ENCODE peak calls at places on chromosomes 3 and 15, in ten cellular contexts. C is KBM-7; V is stimulated activated CD8-positive, alpha-beta memory T cell treated with anti-CD3 and anti-CD28 coated beads, Interleukin-15, amount 100 ng/mL, for 24 hours; F is stimulated activated CD4-positive, alpha-beta T cell treated with anti-CD3 and anti-CD28 coated beads, Interleukin-1b, Interleukin-23, amount 100 ng/mL, for 1 hour; Q is HCT116; S is NCI-H1417; J is GF-D8; D is ELR; E is activated naive CD4-positive, alpha-beta T cell treated with anti-CD3 and anti-CD28 coated beads, Interleukin-2, amount 10 ng/mL, durations not matched to agents 7 days and 5 days; R is OCI-LY7. G is an unnamed sample.

GRCh38 chr3:159856496-159857098 is 132.0 kb upstream of the IL12A start:
- DNase-seq in C (peak), V (no peak), F (no peak), Q (no peak), S (peak), J (no peak), D (no peak), E (no peak), R (no peak), G (no peak)

GRCh38 chr3:13132281-13132680 is 59.1 kb upstream of the IQSEC1 start:
- DNase-seq in C (no peak), V (no peak), F (no peak), Q (no peak), S (no peak), J (no peak), D (no peak), E (no peak), R (no peak), G (no peak)

GRCh38 chr3:46607603-46608028 is 4.7 kb upstream of the FAM240A start:
- DNase-seq in C (peak), V (no peak), F (no peak), Q (peak), S (no peak), J (no peak), D (peak), E (no peak), R (no peak), G (peak)

GRCh38 chr3:172256101-172256687 is 192.1 kb downstream of the GHSR start:
- DNase-seq in C (no peak), V (no peak), F (no peak), Q (no peak), S (no peak), J (no peak), D (no peak), E (no peak), R (no peak), G (peak)

GRCh38 chr15:91263632-91264477 is 163.8 kb downstream of the SV2B start:
- DNase-seq in C (peak), V (no peak), F (no peak), Q (no peak), S (no peak), J (no peak), D (peak), E (no peak), R (no peak), G (peak)

GRCh38 chr3:192514754-192515660 is 212.3 kb downstream of the FGF12 start:
- DNase-seq in C (no peak), V (no peak), F (no peak), Q (no peak), S (peak), J (no peak), D (no peak), E (no peak), R (no peak), G (no peak)

GRCh38 chr3:24387000-24387399 is 107.7 kb downstream of the THRB start:
- DNase-seq in C (no peak), V (no peak), F (no peak), Q (no peak), S (no peak), J (no peak), D (peak), E (no peak), R (no peak), G (no peak)

GRCh38 chr3:155983834-155984474 is 113.5 kb downstream of the GMPS start:
- DNase-seq in C (peak), V (no peak), F (no peak), Q (no peak), S (no peak), J (no peak), D (peak), E (no peak), R (no peak), G (no peak)

GRCh38 chr3:66372681-66373350 is 128.0 kb downstream of the LRIG1 start:
- DNase-seq in C (no peak), V (no peak), F (no peak), Q (no peak), S (peak), J (no peak), D (peak), E (peak), R (peak), G (no peak)

GRCh38 chr15:25061808-25062550 is 107.2 kb downstream of the SNRPN start:
- DNase-seq in C (no peak), V (no peak), F (no peak), Q (no peak), S (no peak), J (no peak), D (no peak), E (no peak), R (no peak), G (no peak)

GRCh38 chr3:71718069-71718468 is 7.1 kb downstream of the EIF4E3 start:
- DNase-seq in C (no peak), V (no peak), F (no peak), Q (no peak), S (no peak), J (no peak), D (no peak), E (peak), R (no peak), G (no peak)

GRCh38 chr3:152069871-152070270 is 196.4 kb downstream of the SUCNR1 start:
- DNase-seq in C (no peak), V (no peak), F (no peak), Q (no peak), S (no peak), J (no peak), D (peak), E (no peak), R (no peak), G (no peak)

GRCh38 chr15:43441316-43441715 is 51.6 kb downstream of the TP53BP1 start:
- DNase-seq in C (no peak), V (no peak), F (no peak), Q (no peak), S (peak), J (no peak), D (peak), E (no peak), R (no peak), G (no peak)

GRCh38 chr3:46006646-46007045 is 11.0 kb upstream of the FYCO1 start:
- DNase-seq in C (no peak), V (no peak), F (no peak), Q (no peak), S (no peak), J (no peak), D (peak), E (no peak), R (no peak), G (no peak)

GRCh38 chr15:75058127-75058905 is 34.9 kb downstream of the PPCDC start:
- DNase-seq in C (peak), V (no peak), F (no peak), Q (no peak), S (no peak), J (no peak), D (peak), E (no peak), R (no peak), G (no peak)

GRCh38 chr3:98612587-98612986 is 19.2 kb upstream of the CPOX start:
- DNase-seq in C (no peak), V (no peak), F (no peak), Q (no peak), S (peak), J (no peak), D (peak), E (no peak), R (peak), G (peak)

GRCh38 chr3:129119365-129120100 is 2.1 kb downstream of the RAB43 start:
- DNase-seq in C (peak), V (no peak), F (no peak), Q (no peak), S (no peak), J (peak), D (no peak), E (peak), R (no peak), G (no peak)

GRCh38 chr15:62296756-62297507 is 131.8 kb upstream of the C2CD4B start:
- DNase-seq in C (no peak), V (no peak), F (no peak), Q (no peak), S (no peak), J (no peak), D (no peak), E (no peak), R (no peak), G (no peak)

GRCh38 chr3:134775831-134776230 is 19.2 kb upstream of the EPHB1 start:
- DNase-seq in C (no peak), V (no peak), F (no peak), Q (no peak), S (no peak), J (no peak), D (no peak), E (no peak), R (no peak), G (no peak)

GRCh38 chr3:115789480-115789879 is 166.2 kb downstream of the GAP43 start:
- DNase-seq in C (no peak), V (no peak), F (no peak), Q (no peak), S (peak), J (no peak), D (no peak), E (no peak), R (no peak), G (no peak)

GRCh38 chr15:95284933-95285401 is 1045.5 kb upstream of the NR2F2 start:
- DNase-seq in C (no peak), V (no peak), F (no peak), Q (no peak), S (peak), J (peak), D (no peak), E (peak), R (no peak), G (peak)

GRCh38 chr15:58521293-58521991 is 89.7 kb downstream of the LIPC start:
- DNase-seq in C (peak), V (no peak), F (no peak), Q (peak), S (no peak), J (peak), D (peak), E (no peak), R (no peak), G (peak)

GRCh38 chr3:166444336-166444735 is 607.1 kb upstream of the BCHE start:
- DNase-seq in C (no peak), V (no peak), F (no peak), Q (no peak), S (no peak), J (no peak), D (peak), E (no peak), R (no peak), G (no peak)

GRCh38 chr15:24772709-24773373 is 97.3 kb downstream of the NPAP1 start:
- DNase-seq in C (no peak), V (peak), F (peak), Q (no peak), S (no peak), J (peak), D (no peak), E (peak), R (no peak), G (peak)

GRCh38 chr15:57312323-57313133 is 63.8 kb upstream of the CGNL1 start:
- DNase-seq in C (no peak), V (no peak), F (no peak), Q (no peak), S (no peak), J (no peak), D (no peak), E (no peak), R (no peak), G (no peak)

GRCh38 chr3:139312959-139313358 is 30.9 kb upstream of the MRPS22 start:
- DNase-seq in C (no peak), V (no peak), F (no peak), Q (no peak), S (no peak), J (no peak), D (peak), E (no peak), R (no peak), G (no peak)

GRCh38 chr15:48592929-48593328 is 52.6 kb downstream of the FBN1 start:
- DNase-seq in C (no peak), V (no peak), F (no peak), Q (no peak), S (no peak), J (no peak), D (peak), E (no peak), R (no peak), G (no peak)